ENCODE peak calls at places on chromosomes 3 and 15, in six cellular contexts. C is AG04450, R is cardiac fibroblast, S is uterus, F is GM12865, E is B cell. A is an unnamed sample.
A peak's percentile ranks its signal among the peaks of the same experiment; 100 is the strongest.

GRCh38 chr3:134877788-134878187 is 82.7 kb downstream of the EPHB1 start:
- DNase-seq in C (no peak), R (no peak), S (no peak), F (no peak), E (no peak), A (no peak)

GRCh38 chr15:29278436-29279099 is 8.9 kb upstream of the NSMCE3 start:
- DNase-seq in C (peak; percentile 59), R (peak; percentile 22), S (no peak), F (no peak), E (no peak), A (no peak)

GRCh38 chr15:68691667-68692066 is 112.9 kb downstream of the CORO2B start:
- DNase-seq in C (no peak), R (no peak), S (no peak), F (no peak), E (no peak), A (no peak)

GRCh38 chr3:184645304-184645703 is 66.6 kb downstream of the MAGEF1 start:
- DNase-seq in C (no peak), R (peak; percentile 41), S (no peak), F (no peak), E (no peak), A (no peak)

GRCh38 chr15:77589839-77590238 is 42.9 kb downstream of the LINGO1 start:
- DNase-seq in C (no peak), R (peak; percentile 57), S (no peak), F (no peak), E (no peak), A (peak; percentile 23)

GRCh38 chr3:98587654-98588532 is 5.5 kb downstream of the CPOX start:
- DNase-seq in C (no peak), R (peak; percentile 30), S (no peak), F (no peak), E (no peak), A (no peak)

GRCh38 chr15:52559583-52559982 is 9.2 kb downstream of the ARPP19 start:
- DNase-seq in C (peak; percentile 46), R (peak; percentile 37), S (no peak), F (peak; percentile 57), E (no peak), A (no peak)

GRCh38 chr15:88645171-88646087 is 6.6 kb downstream of the ISG20 start:
- DNase-seq in C (no peak), R (no peak), S (no peak), F (peak; percentile 3), E (peak; percentile 3), A (no peak)

GRCh38 chr3:107523361-107524213 is 825 bp downstream of the BBX start:
- DNase-seq in C (no peak), R (peak; percentile 64), S (peak; percentile 49), F (peak; percentile 61), E (peak; percentile 70), A (peak; percentile 30)
- TF ChIP-seq CTCF in C (no peak), R (no peak), S (no peak), F (no peak), E (no peak), A (no peak)

GRCh38 chr3:148931574-148931973 is 59.8 kb upstream of the GYG1 start:
- DNase-seq in C (no peak), R (no peak), S (no peak), F (no peak), E (no peak), A (no peak)
- TF ChIP-seq CTCF in C (no peak), R (no peak), S (no peak), F (no peak), E (no peak), A (no peak)

DNA sequence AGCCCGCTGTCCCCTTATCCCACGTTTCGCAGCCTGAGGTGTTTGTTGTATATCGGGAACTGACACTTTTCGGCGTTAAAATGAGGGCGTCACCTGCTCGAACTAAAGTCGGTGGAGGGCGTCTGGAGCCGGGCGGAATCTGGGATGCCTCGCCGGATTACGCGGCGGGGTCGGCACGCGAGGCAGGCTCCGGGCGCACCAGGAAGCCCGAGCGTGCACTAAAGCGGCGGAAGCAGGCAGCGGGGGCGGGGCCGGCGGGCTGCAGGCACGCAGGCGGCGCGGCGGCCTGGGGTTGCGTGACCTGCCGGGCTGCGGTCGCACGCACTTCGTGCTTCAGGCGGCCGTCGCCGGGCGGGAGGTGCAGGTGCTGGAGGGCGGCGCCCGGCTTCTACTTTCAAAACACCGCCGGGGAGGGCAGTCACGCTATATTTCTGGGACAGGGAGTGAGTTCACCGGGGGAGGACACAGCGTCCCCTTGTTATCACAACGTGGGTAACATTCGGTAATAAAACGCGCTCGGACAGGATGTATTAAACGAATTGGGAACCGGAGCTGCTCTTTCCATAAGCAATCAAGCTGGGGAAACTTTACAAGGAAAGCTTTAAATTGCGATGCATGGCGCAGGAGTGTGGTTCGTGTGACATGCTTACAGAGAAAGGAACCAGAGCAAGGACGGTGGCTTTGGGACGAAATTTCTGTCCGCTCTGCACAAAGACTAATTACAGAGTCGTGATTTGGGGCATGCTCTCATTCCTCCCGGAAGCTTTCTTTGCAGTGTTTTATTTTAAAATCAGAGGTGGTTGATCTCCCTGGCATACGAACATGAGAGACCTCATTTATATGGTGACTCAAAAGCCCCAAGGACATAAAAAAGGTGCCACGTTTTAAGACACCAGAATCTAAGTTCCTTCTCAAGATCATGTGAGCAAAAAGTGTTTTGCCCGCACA is 9.1 kb upstream of the LEKR1 start:
- DNase-seq in C (no peak), R (peak; percentile 78), S (peak; percentile 76), F (peak; percentile 98), E (peak; percentile 87), A (peak; percentile 71)
- TF ChIP-seq CTCF in C (peak; percentile 8), R (no peak), S (no peak), F (peak; percentile 11), E (no peak), A (no peak)

GRCh38 chr15:37824717-37825382 is 109.6 kb upstream of the TMCO5A start:
- DNase-seq in C (peak; percentile 80), R (peak; percentile 82), S (no peak), F (peak; percentile 1), E (no peak), A (no peak)
- TF ChIP-seq CTCF in C (peak; percentile 50), R (peak; percentile 60), S (no peak), F (no peak), E (no peak), A (no peak)

GRCh38 chr15:58934114-58934447 is 602 bp upstream of the SLTM start:
- DNase-seq in C (no peak), R (no peak), S (no peak), F (no peak), E (no peak), A (no peak)
- TF ChIP-seq CTCF in C (no peak), R (no peak), S (peak; percentile 1), F (no peak), E (no peak), A (peak; percentile 12)

DNA sequence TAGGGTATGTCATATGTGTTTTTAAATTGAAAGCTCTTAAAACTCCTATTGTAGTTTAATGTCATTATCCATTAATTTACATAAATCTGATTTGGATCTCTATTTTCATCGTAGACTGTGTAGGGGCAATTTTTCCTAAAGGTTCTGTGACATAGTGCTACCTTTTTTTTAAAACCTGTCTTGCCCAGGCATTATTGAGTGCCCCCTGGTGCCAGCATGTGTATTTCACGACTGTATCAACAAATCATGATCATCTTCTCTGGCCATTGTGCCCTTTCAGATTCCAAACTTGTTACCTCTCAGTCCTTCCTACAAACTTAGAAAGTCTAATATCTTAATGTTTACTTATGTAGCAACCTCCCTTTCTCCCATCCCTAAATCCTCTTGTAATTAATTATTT is 97.2 kb upstream of the FLNB start:
- DNase-seq in C (no peak), R (no peak), S (no peak), F (peak; percentile 46), E (no peak), A (no peak)
- TF ChIP-seq CTCF in C (peak; percentile 33), R (peak; percentile 42), S (no peak), F (peak; percentile 31), E (peak; percentile 57), A (peak; percentile 49)

DNA sequence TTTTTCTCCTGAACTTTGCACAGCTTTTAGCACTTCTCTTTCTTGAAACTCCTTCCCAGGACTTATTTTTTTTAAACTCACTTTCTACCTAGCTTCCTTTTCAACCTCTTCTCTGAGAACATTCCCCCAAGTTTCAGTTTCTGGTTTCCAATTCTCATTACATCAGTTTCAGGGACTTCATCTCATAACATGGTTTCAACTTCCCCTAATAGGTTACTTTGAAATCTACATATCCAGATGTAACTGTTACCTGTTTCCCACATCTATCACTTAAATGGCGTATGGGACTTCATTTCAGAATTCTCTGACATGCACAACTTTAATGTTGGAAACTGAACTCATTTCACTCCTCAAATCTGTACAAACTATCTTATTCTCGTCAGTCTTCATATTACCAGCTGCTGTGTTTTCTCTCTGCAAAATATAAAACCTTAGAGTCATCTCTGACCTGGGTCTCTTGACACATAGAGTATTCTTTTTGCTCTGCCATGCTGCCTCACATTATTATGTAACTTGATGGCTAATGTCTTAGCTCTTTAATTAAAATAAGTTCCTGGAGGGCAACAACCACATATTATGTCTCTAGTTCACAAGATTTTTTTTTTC is 58.4 kb downstream of the NME9 start:
- DNase-seq in C (no peak), R (no peak), S (no peak), F (peak; percentile 28), E (no peak), A (no peak)
- TF ChIP-seq CTCF in C (no peak), R (no peak), S (no peak), F (no peak), E (no peak), A (no peak)

DNA sequence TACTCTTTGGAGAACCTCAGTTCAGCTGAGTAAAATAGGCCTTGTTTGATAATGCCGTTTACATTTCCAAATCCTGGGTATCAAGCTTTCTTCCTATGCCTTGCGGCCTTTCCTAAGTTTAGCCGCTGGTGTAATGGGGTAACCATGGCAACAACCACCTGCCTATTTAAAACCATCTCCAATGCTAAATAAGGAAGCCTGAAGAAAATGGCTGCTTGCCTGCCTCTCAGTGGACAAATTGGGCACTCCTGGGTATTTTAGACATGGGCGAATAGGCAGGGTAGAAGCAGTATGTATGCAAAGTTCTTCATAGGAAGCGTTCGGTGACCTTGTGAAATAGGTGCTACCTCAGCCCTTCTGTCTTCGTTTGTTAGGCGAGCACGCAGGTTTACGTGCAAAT is 122.7 kb downstream of the DGKG start:
- DNase-seq in C (no peak), R (no peak), S (no peak), F (no peak), E (no peak), A (no peak)
- TF ChIP-seq CTCF in C (no peak), R (no peak), S (no peak), F (no peak), E (no peak), A (no peak)

A was measured in neural crest cell.